ENCODE peak calls at places on chromosomes 12 and 14, in nine cellular contexts. T is fibroblast of pulmonary artery, F is AML-193, U is COR-L47, K is stomach, L is lung microvascular endothelial cell, R is left ventricle myocardium superior, V is SJSA1, S is IMR-90. P is an unnamed sample.

GRCh38 chr14:54226558-54226957 is 170.2 kb upstream of the CDKN3 start:
- DNase-seq in R (no peak), S (no peak), L (no peak), T (no peak), K (no peak), V (no peak), F (no peak), U (no peak), P (no peak)

GRCh38 chr14:71290960-71291466 is 383.8 kb downstream of the PCNX1 start:
- DNase-seq in V (peak), U (no peak), R (no peak), K (no peak), L (peak), F (peak), T (peak), S (peak), P (peak)

GRCh38 chr14:100813291-100813690 is 12.6 kb upstream of the MEG3 start:
- DNase-seq in L (no peak), U (no peak), S (no peak), R (no peak), V (no peak), F (no peak), T (no peak), K (no peak), P (no peak)

GRCh38 chr12:122921917-122922316 is 26.0 kb upstream of the VPS37B start:
- DNase-seq in L (no peak), S (no peak), K (peak), V (no peak), U (peak), F (no peak), T (no peak), R (no peak), P (no peak)

GRCh38 chr12:95633049-95633545 is 81.8 kb upstream of the USP44 start:
- DNase-seq in F (no peak), S (peak), U (no peak), K (peak), L (peak), R (no peak), T (peak), V (peak), P (peak)

GRCh38 chr12:57173089-57173488 is 25.7 kb upstream of the LRP1-AS start:
- DNase-seq in S (no peak), F (no peak), L (peak), U (no peak), V (no peak), K (no peak), R (peak), T (peak), P (peak)

GRCh38 chr12:79692249-79692619 is 1.5 kb upstream of the PAWR start:
- DNase-seq in S (peak), F (no peak), L (no peak), V (no peak), T (no peak), U (no peak), R (no peak), K (no peak), P (no peak)

GRCh38 chr12:108403952-108404351 is 64.8 kb upstream of the CMKLR1 start:
- DNase-seq in F (no peak), U (no peak), V (no peak), R (no peak), L (peak), T (no peak), S (no peak), K (no peak), P (peak)

GRCh38 chr14:32509632-32510187 is 180.6 kb downstream of the AKAP6 start:
- DNase-seq in V (peak), T (peak), F (no peak), U (peak), K (peak), S (peak), R (peak), L (peak), P (no peak)

GRCh38 chr12:88453323-88453722 is 126.9 kb downstream of the KITLG start:
- DNase-seq in U (no peak), S (peak), F (no peak), L (no peak), V (no peak), R (no peak), T (peak), K (no peak), P (no peak)

GRCh38 chr12:2231956-2232355 is 179.2 kb downstream of the CACNA1C start:
- DNase-seq in L (no peak), V (no peak), T (peak), U (no peak), K (no peak), S (no peak), R (no peak), F (no peak), P (no peak)

GRCh38 chr14:53715390-53715730 is 241.3 kb downstream of the BMP4 start:
- DNase-seq in S (peak), V (peak), T (peak), K (no peak), F (no peak), R (no peak), L (peak), U (no peak), P (no peak)

GRCh38 chr12:92593734-92594402 is 108.9 kb upstream of the PLEKHG7 start:
- DNase-seq in S (peak), R (no peak), T (peak), L (peak), F (peak), V (peak), U (no peak), K (peak), P (peak)

P was measured in NB4.